ENCODE peak calls at places on chromosome 14, in seven cellular contexts. K, Z, D, Q, C, P and A are unnamed samples.

GRCh38 chr14:104782086-104782822 is 13.3 kb downstream of the AKT1 start:
- DNase-seq in Q (no peak), Z (no peak), P (no peak), K (no peak), D (no peak), C (no peak), A (no peak)

GRCh38 chr14:31926652-31927347 is 150.3 kb upstream of the ARHGAP5 start:
- DNase-seq in Z (no peak), P (no peak), Q (peak; percentile 59), K (no peak), C (no peak), D (no peak), A (no peak)

GRCh38 chr14:72653026-72653425 is 240.9 kb downstream of the DPF3 start:
- DNase-seq in D (no peak), Z (no peak), C (no peak), Q (no peak), P (no peak), K (no peak), A (no peak)

GRCh38 chr14:73457050-73457934 is 1.1 kb downstream of the NUMB start:
- DNase-seq in K (peak; percentile 33), P (peak; percentile 54), Q (no peak), Z (no peak), C (no peak), D (peak; percentile 33), A (peak; percentile 8)

GRCh38 chr14:55749201-55749812 is 169.3 kb downstream of the KTN1 start:
- DNase-seq in Z (no peak), Q (peak; percentile 68), D (no peak), K (no peak), C (no peak), P (no peak), A (no peak)

GRCh38 chr14:49766839-49767238 is 1.1 kb upstream of the KLHDC2 start:
- DNase-seq in Z (no peak), Q (no peak), D (no peak), P (no peak), K (no peak), C (no peak), A (no peak)

GRCh38 chr14:25032092-25032784 is 17.7 kb downstream of the STXBP6 start:
- DNase-seq in D (no peak), Q (no peak), C (no peak), Z (no peak), K (no peak), P (no peak), A (no peak)

GRCh38 chr14:69980457-69981414 is 101.5 kb downstream of the SMOC1 start:
- DNase-seq in D (no peak), P (no peak), Z (peak; percentile 15), K (no peak), C (no peak), Q (no peak), A (peak; percentile 7)

GRCh38 chr14:49461529-49462401 is 124.4 kb downstream of the RPS29 start:
- DNase-seq in D (peak; percentile 74), K (peak; percentile 33), C (peak; percentile 30), P (peak; percentile 71), Q (peak; percentile 89), Z (peak; percentile 78), A (peak; percentile 76)

GRCh38 chr14:94839346-94839745 is 69.4 kb upstream of the GSC start:
- DNase-seq in Q (no peak), P (no peak), C (no peak), K (no peak), Z (no peak), D (no peak), A (no peak)

GRCh38 chr14:41299924-41300323 is 306.8 kb upstream of the LRFN5 start:
- DNase-seq in Q (no peak), P (no peak), D (no peak), C (no peak), K (no peak), Z (no peak), A (no peak)

GRCh38 chr14:104440297-104440956 is 139.1 kb upstream of the C14orf180 start:
- DNase-seq in Q (no peak), K (no peak), Z (no peak), D (no peak), P (no peak), C (no peak), A (no peak)